ENCODE peak calls at places on chromosomes 6 and 20, in six cellular contexts. One of them, this sample, is unnamed.

GRCh38 chr6:66599541-66599940 is 892.5 kb upstream of the EYS start:
- DNase-seq in ascending aorta: no peak
- DNase-seq in CD8-positive, alpha-beta T cell: no peak
- DNase-seq in effector memory CD4-positive, alpha-beta T cell: no peak
- DNase-seq in A549: no peak
- DNase-seq in uterus: no peak
- DNase-seq in this sample: no peak

GRCh38 chr20:36654506-36654905 is 8.5 kb upstream of the SLA2 start:
- DNase-seq in ascending aorta: no peak
- DNase-seq in CD8-positive, alpha-beta T cell: no peak
- DNase-seq in effector memory CD4-positive, alpha-beta T cell: no peak
- DNase-seq in A549: no peak
- DNase-seq in uterus: no peak
- DNase-seq in this sample: no peak

GRCh38 chr6:38012573-38012972 is 193.0 kb downstream of the ZFAND3 start:
- DNase-seq in ascending aorta: no peak
- DNase-seq in CD8-positive, alpha-beta T cell: peak; percentile 17
- DNase-seq in effector memory CD4-positive, alpha-beta T cell: no peak
- DNase-seq in A549: peak; percentile 9
- DNase-seq in uterus: no peak
- DNase-seq in this sample: no peak

GRCh38 chr20:58714923-58715708 is 22.5 kb downstream of the NPEPL1 start:
- DNase-seq in ascending aorta: no peak
- DNase-seq in CD8-positive, alpha-beta T cell: no peak
- DNase-seq in effector memory CD4-positive, alpha-beta T cell: no peak
- DNase-seq in A549: no peak
- DNase-seq in uterus: peak; percentile 5
- DNase-seq in this sample: no peak

GRCh38 chr6:19866900-19867627 is 29.9 kb downstream of the ID4 start:
- DNase-seq in ascending aorta: no peak
- DNase-seq in CD8-positive, alpha-beta T cell: no peak
- DNase-seq in effector memory CD4-positive, alpha-beta T cell: no peak
- DNase-seq in A549: no peak
- DNase-seq in uterus: no peak
- DNase-seq in this sample: no peak

GRCh38 chr6:61901748-61902147 is 384.3 kb downstream of the KHDRBS2 start:
- DNase-seq in ascending aorta: no peak
- DNase-seq in CD8-positive, alpha-beta T cell: no peak
- DNase-seq in effector memory CD4-positive, alpha-beta T cell: no peak
- DNase-seq in A549: no peak
- DNase-seq in uterus: no peak
- DNase-seq in this sample: no peak

GRCh38 chr20:54267510-54268003 is 59.7 kb downstream of the PFDN4 start:
- DNase-seq in ascending aorta: no peak
- DNase-seq in CD8-positive, alpha-beta T cell: no peak
- DNase-seq in effector memory CD4-positive, alpha-beta T cell: no peak
- DNase-seq in A549: no peak
- DNase-seq in uterus: no peak
- DNase-seq in this sample: no peak

GRCh38 chr6:71123051-71123450 is 165.6 kb upstream of the OGFRL1 start:
- DNase-seq in ascending aorta: no peak
- DNase-seq in CD8-positive, alpha-beta T cell: no peak
- DNase-seq in effector memory CD4-positive, alpha-beta T cell: no peak
- DNase-seq in A549: no peak
- DNase-seq in uterus: no peak
- DNase-seq in this sample: no peak

GRCh38 chr6:30171677-30172471 is 8.5 kb downstream of the TRIM15 start:
- DNase-seq in ascending aorta: no peak
- DNase-seq in CD8-positive, alpha-beta T cell: no peak
- DNase-seq in effector memory CD4-positive, alpha-beta T cell: no peak
- DNase-seq in A549: no peak
- DNase-seq in uterus: no peak
- DNase-seq in this sample: no peak

GRCh38 chr6:44507014-44507413 is 119.5 kb downstream of the CDC5L start:
- DNase-seq in ascending aorta: no peak
- DNase-seq in CD8-positive, alpha-beta T cell: no peak
- DNase-seq in effector memory CD4-positive, alpha-beta T cell: no peak
- DNase-seq in A549: no peak
- DNase-seq in uterus: no peak
- DNase-seq in this sample: no peak

GRCh38 chr6:29975561-29975907 is 33.2 kb downstream of the HLA-A start:
- DNase-seq in ascending aorta: no peak
- DNase-seq in CD8-positive, alpha-beta T cell: no peak
- DNase-seq in effector memory CD4-positive, alpha-beta T cell: no peak
- DNase-seq in A549: no peak
- DNase-seq in uterus: no peak
- DNase-seq in this sample: no peak

GRCh38 chr6:41683460-41684310 is 45.4 kb downstream of the MDFI start:
- DNase-seq in ascending aorta: no peak
- DNase-seq in CD8-positive, alpha-beta T cell: peak; percentile 79
- DNase-seq in effector memory CD4-positive, alpha-beta T cell: peak; percentile 48
- DNase-seq in A549: peak; percentile 65
- DNase-seq in uterus: peak; percentile 79
- DNase-seq in this sample: peak; percentile 62

GRCh38 chr6:108106261-108106660 is 31.7 kb upstream of the OSTM1 start:
- DNase-seq in ascending aorta: no peak
- DNase-seq in CD8-positive, alpha-beta T cell: no peak
- DNase-seq in effector memory CD4-positive, alpha-beta T cell: no peak
- DNase-seq in A549: no peak
- DNase-seq in uterus: no peak
- DNase-seq in this sample: no peak

GRCh38 chr6:38646166-38646565 is 6.4 kb upstream of the BTBD9 start:
- DNase-seq in ascending aorta: no peak
- DNase-seq in CD8-positive, alpha-beta T cell: no peak
- DNase-seq in effector memory CD4-positive, alpha-beta T cell: no peak
- DNase-seq in A549: no peak
- DNase-seq in uterus: no peak
- DNase-seq in this sample: no peak

GRCh38 chr6:86508230-86508629 is 429.1 kb upstream of the HTR1E start:
- DNase-seq in ascending aorta: no peak
- DNase-seq in CD8-positive, alpha-beta T cell: no peak
- DNase-seq in effector memory CD4-positive, alpha-beta T cell: no peak
- DNase-seq in A549: no peak
- DNase-seq in uterus: no peak
- DNase-seq in this sample: no peak

GRCh38 chr6:1606533-1607235 is 3.0 kb upstream of the FOXC1 start:
- DNase-seq in ascending aorta: peak; percentile 57
- DNase-seq in CD8-positive, alpha-beta T cell: no peak
- DNase-seq in effector memory CD4-positive, alpha-beta T cell: no peak
- DNase-seq in A549: no peak
- DNase-seq in uterus: no peak
- DNase-seq in this sample: no peak

GRCh38 chr6:87670707-87671106 is 31.3 kb downstream of the AKIRIN2 start:
- DNase-seq in ascending aorta: no peak
- DNase-seq in CD8-positive, alpha-beta T cell: no peak
- DNase-seq in effector memory CD4-positive, alpha-beta T cell: no peak
- DNase-seq in A549: no peak
- DNase-seq in uterus: no peak
- DNase-seq in this sample: no peak

GRCh38 chr6:51817832-51818231 is 269.6 kb downstream of the PKHD1 start:
- DNase-seq in ascending aorta: no peak
- DNase-seq in CD8-positive, alpha-beta T cell: no peak
- DNase-seq in effector memory CD4-positive, alpha-beta T cell: no peak
- DNase-seq in A549: no peak
- DNase-seq in uterus: no peak
- DNase-seq in this sample: no peak

DNA sequence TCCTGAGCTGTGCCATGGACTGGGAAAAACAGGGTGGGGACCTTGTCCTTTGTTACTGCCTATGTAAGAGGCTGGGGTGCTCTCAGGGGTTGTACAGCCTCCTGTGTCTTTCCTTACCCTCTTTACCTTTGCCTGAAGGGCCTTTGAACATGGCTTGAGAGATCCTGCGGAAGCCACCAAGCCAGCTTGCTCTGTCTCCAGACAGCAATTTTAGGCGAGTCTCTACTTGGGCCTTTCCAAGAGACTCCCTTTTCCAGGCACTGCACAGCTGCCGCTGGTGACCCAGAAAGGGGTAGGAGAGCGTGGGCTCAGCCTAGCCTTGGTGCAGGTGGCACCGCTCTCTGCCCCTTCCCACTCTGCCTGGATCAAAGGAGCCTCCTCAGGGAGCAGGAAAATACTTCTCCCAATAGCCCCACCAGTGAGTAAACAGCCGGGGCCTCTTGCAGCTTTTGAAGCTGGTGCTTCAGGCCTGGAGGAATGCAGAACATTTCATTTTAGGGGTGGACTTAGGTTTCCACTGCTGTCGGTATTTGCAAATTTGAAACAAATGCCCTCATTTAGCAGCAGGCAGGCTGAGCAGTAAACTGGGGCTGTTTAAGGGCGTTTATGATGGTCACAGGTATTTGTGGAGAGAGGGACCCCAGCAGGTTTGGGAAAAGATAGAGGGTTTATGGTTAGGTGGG is 13.9 kb downstream of the PTK7 start:
- DNase-seq in ascending aorta: no peak
- DNase-seq in CD8-positive, alpha-beta T cell: no peak
- DNase-seq in effector memory CD4-positive, alpha-beta T cell: no peak
- DNase-seq in A549: no peak
- DNase-seq in uterus: no peak
- DNase-seq in this sample: no peak
- H3K4me3 ChIP-seq in ascending aorta: no peak overlapping the region
- H3K4me3 ChIP-seq in CD8-positive, alpha-beta T cell: no peak overlapping the region
- H3K4me3 ChIP-seq in effector memory CD4-positive, alpha-beta T cell: no peak overlapping the region
- H3K4me3 ChIP-seq in A549: no peak overlapping the region
- H3K4me3 ChIP-seq in uterus: no peak overlapping the region
- H3K4me3 ChIP-seq in this sample: no peak overlapping the region

GRCh38 chr20:31565699-31566331 is 39.3 kb upstream of the ID1 start:
- DNase-seq in ascending aorta: no peak
- DNase-seq in CD8-positive, alpha-beta T cell: no peak
- DNase-seq in effector memory CD4-positive, alpha-beta T cell: no peak
- DNase-seq in A549: no peak
- DNase-seq in uterus: no peak
- DNase-seq in this sample: no peak

GRCh38 chr20:31568041-31568731 is 36.9 kb upstream of the ID1 start:
- DNase-seq in ascending aorta: no peak
- DNase-seq in CD8-positive, alpha-beta T cell: no peak
- DNase-seq in effector memory CD4-positive, alpha-beta T cell: no peak
- DNase-seq in A549: no peak
- DNase-seq in uterus: no peak
- DNase-seq in this sample: no peak

GRCh38 chr20:31567380-31567720 is 37.7 kb upstream of the ID1 start:
- DNase-seq in ascending aorta: no peak
- DNase-seq in CD8-positive, alpha-beta T cell: no peak
- DNase-seq in effector memory CD4-positive, alpha-beta T cell: no peak
- DNase-seq in A549: no peak
- DNase-seq in uterus: no peak
- DNase-seq in this sample: no peak

GRCh38 chr20:31566658-31567379 is 38.3 kb upstream of the ID1 start:
- DNase-seq in ascending aorta: no peak
- DNase-seq in CD8-positive, alpha-beta T cell: no peak
- DNase-seq in effector memory CD4-positive, alpha-beta T cell: peak; percentile 6
- DNase-seq in A549: no peak
- DNase-seq in uterus: no peak
- DNase-seq in this sample: no peak

DNA sequence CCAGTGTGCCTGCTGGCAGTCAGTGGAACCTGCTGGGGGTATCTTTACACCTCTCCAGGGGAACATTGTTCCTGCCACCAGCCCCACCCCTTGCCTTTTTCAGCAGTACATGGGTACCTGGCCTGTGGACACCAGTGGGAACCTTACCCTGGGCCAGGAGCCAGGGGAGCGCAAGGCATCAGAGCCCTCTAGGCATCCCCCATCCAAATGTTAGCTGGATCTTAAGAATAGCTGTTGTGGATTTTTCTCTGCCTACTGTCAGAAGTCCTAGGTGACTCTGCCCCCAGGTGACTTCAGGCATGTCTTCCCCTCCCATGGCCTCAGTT is 38.8 kb upstream of the ID1 start:
- DNase-seq in ascending aorta: no peak
- DNase-seq in CD8-positive, alpha-beta T cell: no peak
- DNase-seq in effector memory CD4-positive, alpha-beta T cell: no peak
- DNase-seq in A549: no peak
- DNase-seq in uterus: no peak
- DNase-seq in this sample: no peak
- H3K4me1 ChIP-seq in ascending aorta: peaks cover 1% of the 10 kb centered on the region
- H3K4me1 ChIP-seq in CD8-positive, alpha-beta T cell: peaks cover 4% of the 10 kb centered on the region
- H3K4me1 ChIP-seq in effector memory CD4-positive, alpha-beta T cell: peaks cover 4% of the 10 kb centered on the region
- H3K4me1 ChIP-seq in A549: peaks cover 81% of the 10 kb centered on the region
- H3K4me1 ChIP-seq in uterus: no peaks in the 10 kb centered on the region
- H3K4me1 ChIP-seq in this sample: no peaks in the 10 kb centered on the region

GRCh38 chr6:149896491-149896890 is 1.4 kb downstream of the RAET1E start:
- DNase-seq in ascending aorta: no peak
- DNase-seq in CD8-positive, alpha-beta T cell: no peak
- DNase-seq in effector memory CD4-positive, alpha-beta T cell: no peak
- DNase-seq in A549: no peak
- DNase-seq in uterus: no peak
- DNase-seq in this sample: no peak

GRCh38 chr6:149898966-149899365 is 1.1 kb upstream of the RAET1E start:
- DNase-seq in ascending aorta: no peak
- DNase-seq in CD8-positive, alpha-beta T cell: no peak
- DNase-seq in effector memory CD4-positive, alpha-beta T cell: no peak
- DNase-seq in A549: no peak
- DNase-seq in uterus: no peak
- DNase-seq in this sample: no peak

GRCh38 chr6:149895702-149896310 is 2.1 kb downstream of the RAET1E start:
- DNase-seq in ascending aorta: no peak
- DNase-seq in CD8-positive, alpha-beta T cell: peak; percentile 53
- DNase-seq in effector memory CD4-positive, alpha-beta T cell: no peak
- DNase-seq in A549: peak; percentile 46
- DNase-seq in uterus: no peak
- DNase-seq in this sample: peak; percentile 36

GRCh38 chr6:149897855-149898744 is at the start of gene RAET1E:
- DNase-seq in ascending aorta: no peak
- DNase-seq in CD8-positive, alpha-beta T cell: no peak
- DNase-seq in effector memory CD4-positive, alpha-beta T cell: no peak
- DNase-seq in A549: no peak
- DNase-seq in uterus: no peak
- DNase-seq in this sample: no peak

DNA sequence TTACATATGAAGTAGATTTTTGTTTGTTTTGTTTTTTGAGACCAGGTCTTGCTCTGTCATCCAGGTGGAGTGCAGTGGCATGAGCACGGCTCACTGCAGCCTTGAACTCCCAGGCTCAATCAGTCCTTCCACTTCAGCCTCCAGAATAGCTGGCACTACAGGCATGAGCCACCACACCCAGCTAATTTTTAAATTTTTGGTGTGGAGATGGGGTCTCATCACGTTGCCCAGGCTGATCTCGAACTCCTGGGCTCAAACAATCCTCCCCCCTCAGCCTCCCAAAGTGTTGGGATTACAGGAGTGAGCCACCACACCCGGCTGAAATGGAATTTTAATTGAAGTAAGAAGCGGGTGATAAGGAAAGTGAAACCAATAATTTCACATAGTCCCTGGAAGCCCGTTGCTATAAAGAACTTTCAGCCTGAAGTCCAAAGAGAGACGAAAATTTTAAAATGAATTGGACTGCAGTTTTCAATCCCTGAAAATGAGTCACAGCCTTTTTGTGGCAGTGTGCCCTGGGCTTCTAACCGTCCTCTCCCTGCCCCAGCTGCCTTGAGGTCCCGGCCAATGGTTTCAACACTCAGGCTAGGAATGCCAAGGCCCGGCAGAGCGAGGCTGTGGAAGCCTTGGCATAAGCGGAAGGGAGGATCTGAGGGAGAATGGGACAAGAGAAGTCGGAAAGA is 757 bp downstream of the RAET1E start:
- DNase-seq in ascending aorta: peak; percentile 36
- DNase-seq in CD8-positive, alpha-beta T cell: no peak
- DNase-seq in effector memory CD4-positive, alpha-beta T cell: no peak
- DNase-seq in A549: peak; percentile 52
- DNase-seq in uterus: peak; percentile 92
- DNase-seq in this sample: no peak
- H3K4me3 ChIP-seq in ascending aorta: peak overlapping the region; percentile 47
- H3K4me3 ChIP-seq in CD8-positive, alpha-beta T cell: no peak overlapping the region
- H3K4me3 ChIP-seq in effector memory CD4-positive, alpha-beta T cell: no peak overlapping the region
- H3K4me3 ChIP-seq in A549: no peak overlapping the region
- H3K4me3 ChIP-seq in uterus: peak overlapping the region; percentile 32
- H3K4me3 ChIP-seq in this sample: no peak overlapping the region

GRCh38 chr6:168452685-168453377 is 11.8 kb downstream of the SMOC2 start:
- DNase-seq in ascending aorta: no peak
- DNase-seq in CD8-positive, alpha-beta T cell: no peak
- DNase-seq in effector memory CD4-positive, alpha-beta T cell: no peak
- DNase-seq in A549: no peak
- DNase-seq in uterus: no peak
- DNase-seq in this sample: no peak
- H3K4me1 ChIP-seq in ascending aorta: peaks cover 24% of the 10 kb centered on the region
- H3K4me1 ChIP-seq in CD8-positive, alpha-beta T cell: no peaks in the 10 kb centered on the region
- H3K4me1 ChIP-seq in effector memory CD4-positive, alpha-beta T cell: no peaks in the 10 kb centered on the region
- H3K4me1 ChIP-seq in A549: no peaks in the 10 kb centered on the region
- H3K4me1 ChIP-seq in uterus: no peaks in the 10 kb centered on the region
- H3K4me1 ChIP-seq in this sample: no peaks in the 10 kb centered on the region